ENCODE peak calls at places on chromosomes 6 and 20, in five cellular contexts. Y, B, P, A and U are unnamed samples.

GRCh38 chr6:134510121-134510520 is 192.2 kb upstream of the SGK1 start:
- DNase-seq in Y (no peak), B (no peak), P (no peak), A (no peak), U (no peak)

GRCh38 chr6:90993771-90994170 is 406.9 kb upstream of the MAP3K7 start:
- DNase-seq in Y (no peak), B (no peak), P (no peak), A (no peak), U (no peak)

GRCh38 chr6:148291876-148292275 is 50.8 kb upstream of the SASH1 start:
- DNase-seq in Y (no peak), B (no peak), P (no peak), A (no peak), U (no peak)

GRCh38 chr6:3825851-3826581 is 23.2 kb upstream of the FAM50B start:
- DNase-seq in Y (peak), B (peak), P (no peak), A (peak), U (peak)

GRCh38 chr6:24931752-24932691 is 3.7 kb downstream of the RIPOR2 start:
- DNase-seq in Y (no peak), B (no peak), P (no peak), A (no peak), U (peak)

GRCh38 chr6:150883521-150883920 is 18.0 kb downstream of the MTHFD1L start:
- DNase-seq in Y (no peak), B (no peak), P (no peak), A (no peak), U (no peak)

GRCh38 chr6:71248866-71249265 is 39.7 kb upstream of the OGFRL1 start:
- DNase-seq in Y (no peak), B (no peak), P (no peak), A (no peak), U (no peak)

GRCh38 chr20:19785173-19785799 is 27.2 kb downstream of the RIN2 start:
- DNase-seq in Y (no peak), B (no peak), P (no peak), A (no peak), U (peak)

GRCh38 chr6:68730291-68731054 is 95.4 kb downstream of the ADGRB3 start:
- DNase-seq in Y (no peak), B (no peak), P (no peak), A (no peak), U (no peak)

GRCh38 chr6:123625697-123626096 is 11.1 kb downstream of the TRDN start:
- DNase-seq in Y (no peak), B (no peak), P (no peak), A (no peak), U (no peak)